ENCODE peak calls at places on chromosomes 6 and 20, in five cellular contexts. Q is bronchial epithelial cell, V is hypothalamus, W is NCI-H1092 treated with DMSO at 0.1 percent for 48 hours, U is non-pigmented ciliary epithelial cell. S is an unnamed sample.

GRCh38 chr20:18506744-18507143 is 996 bp upstream of the SEC23B start:
- DNase-seq in U (no peak), W (no peak), V (no peak), Q (peak; percentile 10), S (no peak)

GRCh38 chr6:106167105-106167814 is 81.1 kb downstream of the PRDM1 start:
- DNase-seq in Q (no peak), V (no peak), W (no peak), U (no peak), S (no peak)

GRCh38 chr6:133707456-133707855 is 181.5 kb upstream of the TCF21 start:
- DNase-seq in V (no peak), Q (peak; percentile 55), W (no peak), U (peak; percentile 93), S (peak; percentile 21)

GRCh38 chr20:47816487-47817451 is 31.5 kb upstream of the SULF2 start:
- DNase-seq in W (no peak), V (no peak), U (no peak), Q (no peak), S (no peak)

GRCh38 chr6:16320533-16321340 is 82.3 kb downstream of the GMPR start:
- DNase-seq in V (peak; percentile 50), Q (no peak), U (no peak), W (no peak), S (no peak)

GRCh38 chr20:59667131-59667530 is 62.8 kb downstream of the PHACTR3 start:
- DNase-seq in W (no peak), U (no peak), Q (no peak), V (no peak), S (no peak)

GRCh38 chr6:8589941-8590676 is 154.8 kb upstream of the SLC35B3 start:
- DNase-seq in U (no peak), W (no peak), V (no peak), Q (no peak), S (no peak)

GRCh38 chr6:169158182-169158573 is 95.5 kb downstream of the THBS2 start:
- DNase-seq in V (peak; percentile 26), Q (no peak), W (peak; percentile 60), U (no peak), S (no peak)

GRCh38 chr6:43820486-43820885 is 50.5 kb downstream of the VEGFA start:
- DNase-seq in Q (no peak), V (no peak), U (no peak), W (no peak), S (no peak)

GRCh38 chr6:14848019-14848418 is 397.9 kb upstream of the JARID2 start:
- DNase-seq in W (no peak), Q (peak; percentile 6), U (no peak), V (no peak), S (no peak)

GRCh38 chr6:74182992-74183391 is 487.0 kb downstream of the CD109 start:
- DNase-seq in W (peak; percentile 80), U (no peak), V (peak; percentile 1), Q (no peak), S (peak; percentile 1)

GRCh38 chr6:116450769-116451740 is 10.1 kb upstream of the CALHM6 start:
- DNase-seq in V (no peak), U (no peak), Q (peak; percentile 78), W (no peak), S (no peak)

GRCh38 chr6:33249732-33250625 is 21.7 kb downstream of the VPS52 start:
- DNase-seq in W (peak; percentile 45), Q (peak; percentile 94), V (no peak), U (peak; percentile 60), S (no peak)

GRCh38 chr20:1875169-1875554 is 20.0 kb upstream of the SIRPA start:
- DNase-seq in Q (no peak), U (no peak), V (no peak), W (no peak), S (no peak)

GRCh38 chr6:157443066-157443800 is 62.2 kb downstream of the ZDHHC14 start:
- DNase-seq in W (no peak), V (no peak), U (peak; percentile 76), Q (peak; percentile 35), S (no peak)

GRCh38 chr6:33663028-33663427 is 41.9 kb downstream of the ITPR3 start:
- DNase-seq in W (no peak), V (no peak), U (no peak), Q (no peak), S (no peak)

GRCh38 chr6:151763938-151764680 is 43.4 kb upstream of the ESR1 start:
- DNase-seq in V (peak; percentile 35), U (peak; percentile 85), Q (peak; percentile 93), W (peak; percentile 46), S (peak; percentile 5)

GRCh38 chr6:13447949-13448724 is 39.3 kb downstream of the GFOD1 start:
- DNase-seq in Q (peak; percentile 72), V (no peak), W (no peak), U (no peak), S (no peak)

GRCh38 chr6:80438728-80439127 is 332.3 kb downstream of the BCKDHB start:
- DNase-seq in W (no peak), U (peak; percentile 67), Q (peak; percentile 98), V (no peak), S (no peak)

GRCh38 chr6:18693923-18694322 is 306.8 kb downstream of the RNF144B start:
- DNase-seq in U (no peak), Q (no peak), W (no peak), V (no peak), S (no peak)

GRCh38 chr20:51360451-51361230 is 181.9 kb downstream of the NFATC2 start:
- DNase-seq in W (no peak), Q (peak; percentile 98), V (no peak), U (peak; percentile 99), S (no peak)

GRCh38 chr6:13924949-13925881 is at the start of gene RNF182:
- DNase-seq in Q (no peak), V (no peak), W (no peak), U (no peak), S (no peak)